ENCODE peak calls at places on chromosomes 3 and 15, in five cellular contexts. U is neural progenitor cell, A is MM.1S, H is GM23248, Z is neuronal stem cell. R is an unnamed sample. For H3K4me1, the result is how much of the 10 kb centered on the place peaks cover.

GRCh38 chr3:36868614-36869436 is 76.0 kb downstream of the TRANK1 start:
- DNase-seq in H (peak), Z (peak), A (peak), U (peak), R (peak)

GRCh38 chr15:51600114-51600513 is 22.5 kb downstream of the DMXL2 start:
- DNase-seq in U (no peak), Z (no peak), A (no peak), H (peak), R (peak)

GRCh38 chr15:25805006-25805405 is 58.1 kb downstream of the ATP10A start:
- DNase-seq in A (no peak), H (peak), U (no peak), Z (no peak), R (peak)

GRCh38 chr3:132421832-132422231 is 4.5 kb downstream of the DNAJC13 start:
- DNase-seq in Z (no peak), H (peak), A (no peak), U (no peak), R (peak)

GRCh38 chr15:78811124-78811824 is at the start of gene ADAMTS7:
- DNase-seq in A (peak), U (peak), H (peak), Z (peak), R (peak)

GRCh38 chr3:73547427-73548036 is 77.2 kb downstream of the PDZRN3 start:
- DNase-seq in A (no peak), H (peak), U (no peak), Z (no peak), R (no peak)

GRCh38 chr3:82030932-82031331 is 269.5 kb upstream of the GBE1 start:
- DNase-seq in H (peak), Z (no peak), U (no peak), A (no peak), R (no peak)

GRCh38 chr3:150956376-150956775 is 16.2 kb downstream of the CLRN1 start:
- DNase-seq in H (peak), A (no peak), Z (no peak), U (no peak), R (peak)

GRCh38 chr3:139505829-139506386 is 29.6 kb upstream of the RBP2 start:
- DNase-seq in U (no peak), H (no peak), Z (no peak), A (no peak), R (no peak)

GRCh38 chr3:139764936-139765335 is 87.2 kb upstream of the NMNAT3 start:
- DNase-seq in A (no peak), Z (no peak), H (peak), U (no peak), R (peak)

GRCh38 chr3:127652246-127652995 is 20.3 kb upstream of the ABTB1 start:
- DNase-seq in U (peak), A (peak), Z (peak), H (peak), R (peak)

GRCh38 chr15:100042558-100042957 is 299.2 kb downstream of the ADAMTS17 start:
- DNase-seq in H (no peak), U (no peak), A (no peak), Z (no peak), R (peak)

GRCh38 chr15:40111888-40112287 is 3.2 kb upstream of the BMF start:
- DNase-seq in A (peak), U (peak), H (no peak), Z (no peak), R (no peak)

GRCh38 chr15:99429681-99430081 is 136.1 kb upstream of the MEF2A start:
- DNase-seq in Z (no peak), U (no peak), H (no peak), A (no peak), R (no peak)

GRCh38 chr3:58986654-58987053 is 63.2 kb downstream of the CFAP20DC start:
- DNase-seq in Z (no peak), H (no peak), U (no peak), A (no peak), R (no peak)

DNA sequence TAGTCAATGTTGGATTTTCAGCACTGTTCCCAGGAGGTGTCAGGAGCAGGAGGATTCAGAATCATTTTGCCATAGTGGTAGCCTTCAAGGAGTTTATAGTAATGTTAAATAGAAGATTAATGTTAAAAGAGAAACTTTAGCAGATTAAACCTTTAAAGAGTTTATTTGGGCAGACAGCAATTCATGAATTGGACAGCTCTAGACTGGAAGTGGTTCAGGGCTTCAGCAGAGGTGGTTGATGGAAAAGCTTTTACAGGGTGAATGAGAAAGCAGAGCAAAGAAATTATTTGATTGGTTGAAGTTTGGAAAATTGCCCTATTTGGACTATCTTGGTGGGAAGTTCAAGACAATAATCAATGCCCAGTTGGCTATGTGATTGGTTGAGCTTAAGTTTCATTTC is 416.6 kb upstream of the TBL1XR1 start:
- DNase-seq in Z (no peak), H (no peak), A (no peak), U (no peak), R (no peak)
- H3K4me3 ChIP-seq in Z (no peak), H (no peak), A (no peak), U (no peak), R (no peak)

GRCh38 chr3:27354588-27355203 is 14.5 kb downstream of the NEK10 start:
- DNase-seq in A (no peak), Z (no peak), H (no peak), U (peak), R (no peak)

GRCh38 chr3:27357665-27358258 is 11.4 kb downstream of the NEK10 start:
- DNase-seq in A (peak), U (peak), H (peak), Z (peak), R (peak)

GRCh38 chr3:27358372-27358771 is 10.8 kb downstream of the NEK10 start:
- DNase-seq in Z (no peak), U (no peak), H (no peak), A (no peak), R (no peak)

GRCh38 chr3:27356976-27357375 is 12.2 kb downstream of the NEK10 start:
- DNase-seq in Z (no peak), U (no peak), H (no peak), A (no peak), R (no peak)

GRCh38 chr3:27360113-27361078 is 8.8 kb downstream of the NEK10 start:
- DNase-seq in Z (no peak), U (no peak), H (peak), A (no peak), R (peak)
- H3K9ac ChIP-seq in Z (no peak), U (no peak), H (no peak), A (no peak), R (no peak)

DNA sequence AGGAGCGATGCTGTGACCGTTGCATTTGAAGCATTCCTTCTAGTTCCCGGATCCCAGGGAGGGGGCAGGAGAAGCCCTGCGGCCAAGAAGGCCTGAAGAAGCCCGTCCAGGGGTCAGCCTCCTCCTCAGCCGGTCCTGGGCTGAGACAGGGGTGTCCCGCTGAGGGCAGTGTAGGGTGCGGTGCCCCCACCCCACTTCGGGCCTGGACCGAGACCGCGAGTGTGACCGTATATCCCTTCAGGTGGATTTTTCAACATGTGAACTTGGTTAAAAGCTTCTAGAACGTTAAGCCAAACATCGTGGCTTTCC is 2.8 kb downstream of the OCA2 start:
- DNase-seq in Z (no peak), H (no peak), U (no peak), A (no peak), R (no peak)
- H3K4me1 ChIP-seq in Z (under half), H (under half), U (under half), A (under half), R (under half)

DNA sequence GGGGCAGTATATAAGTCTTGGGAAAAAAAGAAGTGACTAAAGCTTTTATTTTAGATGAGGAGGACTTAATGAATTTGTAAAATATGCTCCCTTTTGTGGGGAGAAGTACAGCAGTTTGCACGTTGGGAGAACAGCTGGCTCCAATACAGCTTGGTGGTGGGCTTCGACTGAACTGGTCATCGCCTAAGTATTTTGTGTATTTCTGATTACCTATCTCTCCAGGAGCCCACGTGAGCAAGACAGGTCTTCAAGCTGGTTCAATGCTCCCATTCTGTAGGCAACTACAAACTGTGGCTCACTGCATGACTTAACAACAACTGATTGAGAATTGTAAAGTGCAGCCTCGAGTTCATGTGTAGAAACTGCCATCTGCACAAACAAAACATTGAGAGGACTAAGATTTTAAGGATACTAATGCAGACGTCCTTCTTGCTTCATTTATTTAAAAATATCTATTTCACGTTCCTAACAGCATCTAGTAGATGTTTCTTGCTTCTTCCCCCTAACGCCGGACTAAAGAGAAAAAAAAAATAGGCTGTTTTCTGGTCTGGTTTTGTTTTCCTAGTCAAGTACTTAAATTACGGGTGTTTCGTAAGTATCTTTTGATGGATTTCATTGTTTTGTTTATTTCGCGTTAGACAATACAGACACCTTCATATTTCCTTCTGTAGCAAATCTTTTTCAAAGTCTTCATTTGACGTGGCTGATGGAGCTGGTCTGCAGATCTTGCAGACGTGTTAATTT is 1.4 kb upstream of the GREM1 start:
- DNase-seq in U (no peak), A (no peak), Z (no peak), H (no peak), R (no peak)
- H3K4me3 ChIP-seq in U (peak), A (no peak), Z (no peak), H (peak), R (no peak)

GRCh38 chr3:143820466-143821221 is 27.6 kb downstream of the SLC9A9 start:
- DNase-seq in A (peak), U (no peak), H (no peak), Z (no peak), R (no peak)

GRCh38 chr3:143821862-143822261 is 26.4 kb downstream of the SLC9A9 start:
- DNase-seq in U (no peak), H (no peak), A (no peak), Z (no peak), R (no peak)

GRCh38 chr3:143825513-143825912 is 22.8 kb downstream of the SLC9A9 start:
- DNase-seq in Z (no peak), A (peak), U (no peak), H (no peak), R (no peak)

GRCh38 chr3:143824675-143825074 is 23.6 kb downstream of the SLC9A9 start:
- DNase-seq in Z (no peak), U (no peak), A (no peak), H (peak), R (no peak)

DNA sequence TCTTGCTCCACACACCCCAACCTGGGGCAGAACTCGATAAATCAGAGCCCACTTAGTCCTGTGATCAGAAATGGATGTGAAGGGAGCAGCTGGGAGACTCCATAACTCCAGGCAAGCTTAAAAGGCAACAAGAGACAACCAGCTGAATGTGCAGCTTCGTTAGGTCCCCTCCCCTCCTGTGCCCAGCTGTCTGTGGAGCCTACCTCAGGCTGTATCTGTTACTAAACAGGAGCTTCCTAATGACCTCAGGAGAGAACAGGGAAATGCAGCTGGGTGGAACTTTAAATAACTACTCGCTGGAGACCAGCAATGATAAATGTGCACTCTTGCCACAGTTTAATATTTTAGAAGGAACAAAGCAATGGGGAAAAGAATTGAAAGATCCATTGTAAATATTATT is 25.9 kb downstream of the SLC9A9 start:
- DNase-seq in U (no peak), Z (no peak), A (no peak), H (no peak), R (no peak)
- H3K9ac ChIP-seq in U (no peak), Z (no peak), A (peak), H (no peak), R (no peak)

GRCh38 chr3:195122261-195122660 is 148.7 kb downstream of the XXYLT1 start:
- DNase-seq in Z (no peak), H (no peak), U (no peak), A (no peak), R (no peak)

GRCh38 chr3:195120199-195120556 is 150.8 kb downstream of the XXYLT1 start:
- DNase-seq in Z (no peak), A (no peak), U (no peak), H (no peak), R (no peak)

GRCh38 chr3:195118671-195119070 is 152.3 kb downstream of the XXYLT1 start:
- DNase-seq in A (no peak), Z (no peak), H (no peak), U (no peak), R (no peak)

GRCh38 chr3:195117978-195118581 is 152.9 kb downstream of the XXYLT1 start:
- DNase-seq in A (no peak), H (no peak), Z (no peak), U (no peak), R (peak)

DNA sequence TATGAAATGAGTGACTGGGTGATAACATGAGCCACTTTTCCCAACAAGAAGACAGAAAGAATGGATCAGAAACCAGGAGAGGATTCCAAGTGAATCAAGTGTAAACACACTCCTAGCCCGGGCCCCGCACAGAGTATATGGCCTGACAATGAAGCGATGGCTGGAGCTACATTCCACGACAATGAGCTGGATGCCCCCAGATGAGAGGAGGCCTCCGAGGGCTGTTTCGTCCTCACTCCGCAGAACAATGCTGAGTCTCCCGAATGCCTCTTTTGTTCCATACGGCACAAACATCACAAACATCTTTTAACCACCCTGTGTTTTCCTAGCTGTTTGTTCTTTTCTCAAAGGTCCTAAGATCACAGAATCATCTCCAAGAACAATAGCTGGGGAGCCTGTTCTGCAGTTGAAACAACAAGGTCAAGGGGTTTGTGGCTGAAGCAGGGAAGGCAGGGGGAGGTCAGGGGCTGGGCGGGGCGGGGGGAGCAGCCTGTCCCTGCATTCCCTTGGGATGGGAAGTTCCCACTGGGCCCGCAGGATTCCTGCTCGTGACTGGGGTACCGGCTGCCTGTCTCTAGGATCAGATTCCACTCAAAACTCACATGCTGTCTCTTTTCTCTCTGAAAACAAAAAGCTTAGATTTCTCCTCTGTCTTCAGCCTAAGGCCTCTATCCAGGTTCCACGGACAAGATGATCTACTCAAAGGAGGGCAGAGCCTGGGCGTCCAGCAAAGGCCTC is 151.3 kb downstream of the XXYLT1 start:
- DNase-seq in Z (peak), A (no peak), H (no peak), U (peak), R (peak)
- H3K4me1 ChIP-seq in Z (under half), A (under half), H (under half), U (under half), R (under half)

DNA sequence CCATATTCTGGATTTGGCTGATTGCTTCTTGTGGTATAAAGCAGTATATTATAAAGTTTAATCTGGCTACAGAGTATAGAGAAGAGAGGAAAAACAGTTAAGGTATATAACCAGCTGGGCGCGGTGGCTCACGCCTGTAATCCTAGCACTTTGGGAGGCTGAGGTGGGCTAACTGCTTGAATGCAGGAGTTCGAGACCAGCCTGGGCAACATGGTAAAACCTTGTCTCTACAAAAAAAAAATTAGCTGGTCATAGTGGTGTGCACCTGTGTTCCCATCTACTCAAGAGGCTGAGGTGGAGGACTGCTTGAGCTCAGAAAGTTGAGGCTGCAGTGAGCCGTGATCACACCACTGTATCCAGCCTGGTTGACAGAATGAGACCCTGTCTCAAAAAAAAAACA is 7.3 kb downstream of the SLC12A6 start:
- DNase-seq in A (no peak), H (no peak), U (no peak), Z (no peak), R (no peak)
- H3K4me3 ChIP-seq in A (no peak), H (no peak), U (no peak), Z (no peak), R (no peak)

GRCh38 chr3:129317014-129317771 is 38.5 kb downstream of the HMCES start:
- DNase-seq in Z (no peak), U (no peak), A (peak), H (no peak), R (no peak)
- H3K9ac ChIP-seq in Z (peak), U (peak), A (peak), H (peak), R (peak)

GRCh38 chr15:70271422-70272088 is 173.8 kb upstream of the TLE3 start:
- DNase-seq in U (peak), A (no peak), Z (peak), H (peak), R (peak)
- H3K4me1 ChIP-seq in U (under half), A (under half), Z (under half), H (under half), R (under half)

GRCh38 chr3:105745046-105745445 is 123.8 kb downstream of the CBLB start:
- DNase-seq in U (no peak), Z (no peak), A (no peak), H (no peak), R (no peak)
- H3K4me3 ChIP-seq in U (no peak), Z (no peak), A (no peak), H (no peak), R (no peak)